ENCODE peak calls at places on chromosomes 12 and 14, in six cellular contexts. X is GM20000, R is GM12865, Q is LoVo, P is ACHN, N is BJ. D is an unnamed sample.

GRCh38 chr14:104708606-104709268 is 15.3 kb upstream of the ADSS1 start:
- DNase-seq in N (no peak), P (peak; percentile 57), Q (peak; percentile 34), R (peak; percentile 70), X (peak; percentile 96), D (peak; percentile 97)

GRCh38 chr12:116358850-116359761 is 81.6 kb upstream of the MED13L start:
- DNase-seq in R (peak; percentile 77), X (peak; percentile 75), Q (peak; percentile 34), N (peak; percentile 85), P (peak; percentile 99), D (peak; percentile 67)

GRCh38 chr14:50943261-50943942 is 881 bp downstream of the PYGL start:
- DNase-seq in R (no peak), X (no peak), Q (peak; percentile 43), P (peak; percentile 72), N (no peak), D (no peak)

GRCh38 chr14:52119030-52119429 is 50.2 kb upstream of the NID2 start:
- DNase-seq in R (no peak), X (no peak), N (no peak), Q (no peak), P (no peak), D (no peak)

GRCh38 chr12:10861366-10861765 is 12.1 kb upstream of the PRR4 start:
- DNase-seq in P (no peak), Q (no peak), X (no peak), N (no peak), R (no peak), D (no peak)

GRCh38 chr12:51814311-51815088 is 34.0 kb downstream of the FIGNL2 start:
- DNase-seq in P (peak; percentile 85), N (no peak), R (peak; percentile 45), Q (peak; percentile 80), X (peak; percentile 89), D (peak; percentile 88)

GRCh38 chr14:88346048-88346639 is 23.1 kb upstream of the KCNK10 start:
- DNase-seq in N (peak; percentile 37), X (no peak), Q (peak; percentile 77), R (no peak), P (no peak), D (no peak)

GRCh38 chr14:68733086-68733621 is 59.7 kb downstream of the ZFP36L1 start:
- DNase-seq in R (peak; percentile 37), X (peak; percentile 63), N (no peak), P (no peak), Q (no peak), D (peak; percentile 77)

GRCh38 chr12:50647479-50647878 is 116.4 kb upstream of the ATF1 start:
- DNase-seq in R (no peak), Q (no peak), P (peak; percentile 26), N (no peak), X (no peak), D (no peak)

GRCh38 chr12:237026-237815 is 23.3 kb upstream of the SLC6A12 start:
- DNase-seq in R (no peak), N (no peak), P (no peak), X (no peak), Q (no peak), D (no peak)

GRCh38 chr14:40113671-40114070 is 681.4 kb upstream of the FBXO33 start:
- DNase-seq in R (no peak), P (no peak), N (no peak), Q (no peak), X (no peak), D (no peak)

GRCh38 chr14:103927566-103927965 is 690 bp upstream of the TDRD9 start:
- DNase-seq in P (no peak), N (no peak), X (no peak), R (no peak), Q (no peak), D (no peak)

GRCh38 chr14:38197001-38197760 is 10.5 kb upstream of the SSTR1 start:
- DNase-seq in P (peak; percentile 18), X (no peak), Q (no peak), N (no peak), R (no peak), D (no peak)

GRCh38 chr12:83954939-83955601 is 957.5 kb downstream of the SLC6A15 start:
- DNase-seq in R (peak; percentile 15), N (no peak), P (peak; percentile 23), Q (peak; percentile 23), X (no peak), D (no peak)

GRCh38 chr14:60514378-60515243 is 5.7 kb downstream of the SIX6 start:
- DNase-seq in P (peak; percentile 37), N (no peak), R (no peak), X (peak; percentile 68), Q (no peak), D (peak; percentile 54)

GRCh38 chr12:56628671-56629458 is 1.3 kb downstream of the BAZ2A start:
- DNase-seq in P (peak; percentile 59), N (no peak), X (peak; percentile 56), Q (peak; percentile 46), R (peak; percentile 82), D (peak; percentile 58)

GRCh38 chr14:92906420-92906819 is 16.5 kb upstream of the CHGA start:
- DNase-seq in N (no peak), R (no peak), X (no peak), P (no peak), Q (no peak), D (no peak)

GRCh38 chr12:84375472-84375871 is 537.1 kb downstream of the SLC6A15 start:
- DNase-seq in N (no peak), X (no peak), Q (no peak), R (no peak), P (no peak), D (no peak)

GRCh38 chr14:96484391-96484790 is 17.8 kb upstream of the PAPOLA start:
- DNase-seq in P (no peak), Q (no peak), N (no peak), R (no peak), X (no peak), D (no peak)

GRCh38 chr12:53172352-53172751 is 8.2 kb upstream of the ZNF740 start:
- DNase-seq in Q (no peak), X (no peak), N (no peak), P (no peak), R (no peak), D (no peak)

GRCh38 chr14:52874389-52874788 is 76.5 kb downstream of the FERMT2 start:
- DNase-seq in R (no peak), X (no peak), Q (no peak), N (no peak), P (no peak), D (no peak)

GRCh38 chr12:26721800-26722199 is 111.2 kb downstream of the ITPR2 start:
- DNase-seq in P (peak; percentile 24), Q (peak; percentile 35), R (no peak), N (no peak), X (no peak), D (no peak)

GRCh38 chr14:75016815-75017214 is 14.1 kb downstream of the EIF2B2 start:
- DNase-seq in Q (no peak), R (no peak), X (no peak), P (no peak), N (no peak), D (no peak)

GRCh38 chr12:31491819-31492598 is 98.9 kb downstream of the DENND5B start:
- DNase-seq in N (peak; percentile 86), X (no peak), R (no peak), Q (peak; percentile 90), P (peak; percentile 91), D (no peak)

GRCh38 chr14:56125772-56126411 is 7.7 kb downstream of the PELI2 start:
- DNase-seq in X (no peak), N (no peak), R (no peak), Q (no peak), P (no peak), D (no peak)

GRCh38 chr14:92578511-92578910 is 64.9 kb downstream of the RIN3 start:
- DNase-seq in P (no peak), Q (no peak), X (no peak), N (no peak), R (no peak), D (no peak)

GRCh38 chr12:20438307-20438779 is 70.0 kb downstream of the PDE3A start:
- DNase-seq in P (no peak), N (no peak), Q (no peak), X (no peak), R (no peak), D (no peak)

GRCh38 chr12:108599541-108599940 is 1.7 kb upstream of the TMEM119 start:
- DNase-seq in P (no peak), Q (no peak), N (no peak), R (no peak), X (no peak), D (no peak)

GRCh38 chr14:105257464-105257863 is 9.1 kb downstream of the BTBD6 start:
- DNase-seq in R (no peak), P (no peak), Q (no peak), X (no peak), N (no peak), D (no peak)

GRCh38 chr12:129215436-129216025 is 362.3 kb downstream of the GLT1D1 start:
- DNase-seq in P (peak; percentile 6), X (no peak), Q (no peak), R (no peak), N (no peak), D (no peak)

GRCh38 chr12:47867496-47867941 is 37.3 kb downstream of the VDR start:
- DNase-seq in Q (no peak), R (no peak), P (no peak), N (peak; percentile 45), X (no peak), D (no peak)

GRCh38 chr14:75196468-75196867 is 20.1 kb upstream of the TMED10 start:
- DNase-seq in N (no peak), Q (no peak), X (no peak), P (no peak), R (no peak), D (no peak)

GRCh38 chr12:106648736-106649135 is 65.9 kb downstream of the RFX4 start:
- DNase-seq in Q (peak; percentile 60), P (no peak), X (no peak), N (no peak), R (no peak), D (no peak)

GRCh38 chr12:23707270-23707669 is 242.2 kb downstream of the SOX5 start:
- DNase-seq in X (no peak), N (no peak), P (no peak), Q (no peak), R (no peak), D (no peak)

GRCh38 chr14:24634158-24634557 is at the start of gene GZMB:
- DNase-seq in X (no peak), P (no peak), N (no peak), Q (no peak), R (peak; percentile 37), D (no peak)

GRCh38 chr12:28248555-28249127 is 58.4 kb downstream of the CCDC91 start:
- DNase-seq in N (no peak), Q (no peak), P (no peak), X (no peak), R (peak; percentile 23), D (no peak)

GRCh38 chr12:29970501-29970900 is 186.8 kb upstream of the TMTC1 start:
- DNase-seq in N (no peak), R (no peak), Q (no peak), P (no peak), X (no peak), D (no peak)

GRCh38 chr12:101127521-101128219 is 82.4 kb downstream of the SLC5A8 start:
- DNase-seq in R (no peak), P (peak; percentile 90), Q (no peak), X (no peak), N (peak; percentile 59), D (no peak)

D was measured in GM13977.